ENCODE peak calls at places on chromosomes 16 and 17, in five cellular contexts. A is heart right ventricle, D is body of pancreas, T is right atrium auricular region, J is keratinocyte. Z is an unnamed sample.

GRCh38 chr17:71948703-71949422 is 172.0 kb upstream of the SOX9 start:
- DNase-seq in A (no peak), D (no peak), T (no peak), J (no peak), Z (no peak)

GRCh38 chr17:61452301-61453290 is at the start of gene TBX4:
- DNase-seq in A (no peak), D (no peak), T (peak), J (no peak), Z (no peak)

GRCh38 chr17:43366809-43367587 is 31.8 kb upstream of the ARL4D start:
- DNase-seq in A (no peak), D (no peak), T (no peak), J (no peak), Z (no peak)

GRCh38 chr16:81514041-81514559 is 69.5 kb downstream of the CMIP start:
- DNase-seq in A (no peak), D (no peak), T (no peak), J (no peak), Z (no peak)

GRCh38 chr17:63406689-63407330 is 39.3 kb downstream of the CYB561 start:
- DNase-seq in A (no peak), D (peak), T (peak), J (peak), Z (peak)

GRCh38 chr17:67496286-67496685 is 119.2 kb downstream of the PITPNC1 start:
- DNase-seq in A (no peak), D (no peak), T (no peak), J (no peak), Z (no peak)

GRCh38 chr16:49858200-49859129 is 2.6 kb upstream of the ZNF423 start:
- DNase-seq in A (peak), D (peak), T (no peak), J (no peak), Z (peak)

GRCh38 chr17:39261286-39261685 is 35.5 kb upstream of the STAC2 start:
- DNase-seq in A (no peak), D (no peak), T (peak), J (no peak), Z (no peak)

GRCh38 chr16:82506734-82507133 is 120.0 kb upstream of the CDH13 start:
- DNase-seq in A (no peak), D (no peak), T (no peak), J (no peak), Z (no peak)

GRCh38 chr16:5604770-5605169 is 507.2 kb upstream of the EEF2KMT start:
- DNase-seq in A (no peak), D (no peak), T (no peak), J (no peak), Z (peak)

GRCh38 chr17:80227156-80227555 is 6.9 kb downstream of the SLC26A11 start:
- DNase-seq in A (no peak), D (no peak), T (no peak), J (no peak), Z (no peak)

GRCh38 chr16:1413684-1414531 is 596 bp downstream of the UNKL start:
- DNase-seq in A (peak), D (peak), T (no peak), J (no peak), Z (peak)

GRCh38 chr16:11309895-11310633 is 28.9 kb upstream of the PRM1 start:
- DNase-seq in A (no peak), D (no peak), T (no peak), J (no peak), Z (no peak)

GRCh38 chr16:66927918-66928649 is 2.7 kb upstream of the RRAD start:
- DNase-seq in A (no peak), D (no peak), T (no peak), J (peak), Z (no peak)

GRCh38 chr16:25950586-25951201 is 258.9 kb downstream of the HS3ST4 start:
- DNase-seq in A (no peak), D (no peak), T (no peak), J (no peak), Z (no peak)

GRCh38 chr16:68429081-68429740 is 19.1 kb downstream of the SMPD3 start:
- DNase-seq in A (no peak), D (no peak), T (no peak), J (no peak), Z (no peak)

GRCh38 chr17:82583720-82584234 is 64.2 kb downstream of the FOXK2 start:
- DNase-seq in A (no peak), D (no peak), T (no peak), J (no peak), Z (no peak)

GRCh38 chr17:68598074-68598473 is 3.1 kb downstream of the FAM20A start:
- DNase-seq in A (no peak), D (no peak), T (no peak), J (no peak), Z (no peak)

GRCh38 chr17:34997355-34997862 is 17.1 kb downstream of the LIG3 start:
- DNase-seq in A (no peak), D (peak), T (no peak), J (no peak), Z (no peak)

GRCh38 chr17:41415833-41416335 is 8.5 kb downstream of the KRT37 start:
- DNase-seq in A (no peak), D (peak), T (no peak), J (no peak), Z (no peak)

GRCh38 chr16:8674413-8675022 is at the start of gene ABAT:
- DNase-seq in A (peak), D (peak), T (peak), J (no peak), Z (peak)

GRCh38 chr16:85350973-85351372 is 238.7 kb upstream of the CIBAR2 start:
- DNase-seq in A (peak), D (peak), T (peak), J (peak), Z (peak)

DNA sequence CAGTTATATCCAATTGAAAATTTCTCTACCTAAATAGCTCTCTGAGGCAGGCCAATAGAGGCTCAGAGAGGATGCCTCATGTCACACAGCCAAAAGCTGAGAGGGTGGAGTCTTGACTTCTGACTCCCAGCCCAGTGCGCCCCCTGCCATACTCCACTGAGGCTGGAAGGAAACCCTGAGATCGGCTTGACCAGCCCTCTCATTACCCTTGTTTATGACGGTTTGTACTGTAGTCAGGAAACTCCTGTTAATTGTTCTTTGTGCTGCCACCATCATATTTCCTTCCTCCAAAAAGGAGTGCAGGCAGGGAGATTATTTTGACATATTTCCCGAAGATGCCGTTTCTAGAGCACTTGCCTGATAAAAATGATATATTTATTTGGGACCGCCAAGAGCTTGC is 107.9 kb downstream of the AIPL1 start:
- DNase-seq in A (peak), D (no peak), T (no peak), J (no peak), Z (no peak)
- TF ChIP-seq CTCF in A (peak), D (no peak), T (no peak), J (no peak), Z (no peak)

GRCh38 chr16:55622930-55623561 is 32.7 kb upstream of the SLC6A2 start:
- DNase-seq in A (no peak), D (peak), T (no peak), J (no peak), Z (peak)
- TF ChIP-seq CTCF in A (peak), D (no peak), T (no peak), J (peak), Z (peak)

GRCh38 chr17:8991514-8992285 is 26.2 kb upstream of the PIK3R5 start:
- DNase-seq in A (peak), D (peak), T (peak), J (no peak), Z (peak)

GRCh38 chr17:8985054-8985701 is 19.7 kb upstream of the PIK3R5 start:
- DNase-seq in A (no peak), D (no peak), T (no peak), J (no peak), Z (no peak)

GRCh38 chr17:8988263-8988662 is 22.8 kb upstream of the PIK3R5 start:
- DNase-seq in A (no peak), D (no peak), T (no peak), J (no peak), Z (no peak)

GRCh38 chr17:8981443-8981842 is 15.9 kb upstream of the PIK3R5 start:
- DNase-seq in A (no peak), D (no peak), T (no peak), J (no peak), Z (no peak)

DNA sequence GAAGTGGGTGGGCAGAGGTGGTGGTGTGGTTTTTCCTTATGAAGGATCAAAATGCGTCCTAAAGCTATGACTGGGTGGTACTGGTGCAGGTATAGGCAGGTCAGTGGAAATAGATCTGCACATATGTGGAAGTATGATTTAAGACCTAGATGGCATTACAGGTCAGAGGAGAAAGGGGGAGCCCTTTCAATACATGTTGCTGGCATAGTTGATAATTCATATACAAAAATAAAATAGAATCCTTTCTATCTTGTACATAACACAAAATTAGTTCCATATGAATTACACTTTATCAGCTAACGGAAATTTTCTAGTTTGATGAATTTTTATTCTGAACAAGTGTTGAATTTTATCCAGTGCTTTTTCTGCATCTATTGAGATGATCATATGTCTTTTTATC is 20.8 kb upstream of the PIK3R5 start:
- DNase-seq in A (no peak), D (no peak), T (no peak), J (no peak), Z (no peak)
- TF ChIP-seq CTCF in A (no peak), D (peak), T (no peak), J (no peak), Z (peak)

GRCh38 chr17:27407916-27408846 is 48.1 kb upstream of the KSR1 start:
- DNase-seq in A (no peak), D (no peak), T (no peak), J (peak), Z (no peak)
- TF ChIP-seq CTCF in A (no peak), D (no peak), T (no peak), J (no peak), Z (no peak)

GRCh38 chr17:7501729-7502128 is 17.6 kb downstream of the POLR2A start:
- DNase-seq in A (no peak), D (no peak), T (no peak), J (no peak), Z (no peak)
- TF ChIP-seq CTCF in A (no peak), D (no peak), T (no peak), J (no peak), Z (no peak)

GRCh38 chr17:5789443-5789842 is 205.1 kb upstream of the NLRP1 start:
- DNase-seq in A (no peak), D (no peak), T (no peak), J (no peak), Z (no peak)

GRCh38 chr17:5793899-5794298 is 209.6 kb upstream of the NLRP1 start:
- DNase-seq in A (no peak), D (no peak), T (no peak), J (no peak), Z (no peak)

GRCh38 chr17:5794881-5795486 is 210.7 kb upstream of the NLRP1 start:
- DNase-seq in A (no peak), D (no peak), T (no peak), J (no peak), Z (no peak)

GRCh38 chr17:5797447-5797846 is 213.1 kb upstream of the NLRP1 start:
- DNase-seq in A (no peak), D (no peak), T (no peak), J (no peak), Z (no peak)

GRCh38 chr17:5793157-5793556 is 208.8 kb upstream of the NLRP1 start:
- DNase-seq in A (no peak), D (no peak), T (no peak), J (no peak), Z (no peak)
- TF ChIP-seq CTCF in A (no peak), D (no peak), T (no peak), J (peak), Z (peak)

GRCh38 chr17:17042851-17043667 is 802 bp downstream of the MPRIP start:
- DNase-seq in A (no peak), D (peak), T (no peak), J (no peak), Z (no peak)

GRCh38 chr17:17041018-17041521 is 1.2 kb upstream of the MPRIP start:
- DNase-seq in A (no peak), D (peak), T (no peak), J (no peak), Z (no peak)

GRCh38 chr17:17042381-17042736 is at the start of gene MPRIP:
- DNase-seq in A (no peak), D (no peak), T (no peak), J (no peak), Z (no peak)

GRCh38 chr17:17039911-17040310 is 2.3 kb upstream of the MPRIP start:
- DNase-seq in A (no peak), D (no peak), T (no peak), J (no peak), Z (no peak)

DNA sequence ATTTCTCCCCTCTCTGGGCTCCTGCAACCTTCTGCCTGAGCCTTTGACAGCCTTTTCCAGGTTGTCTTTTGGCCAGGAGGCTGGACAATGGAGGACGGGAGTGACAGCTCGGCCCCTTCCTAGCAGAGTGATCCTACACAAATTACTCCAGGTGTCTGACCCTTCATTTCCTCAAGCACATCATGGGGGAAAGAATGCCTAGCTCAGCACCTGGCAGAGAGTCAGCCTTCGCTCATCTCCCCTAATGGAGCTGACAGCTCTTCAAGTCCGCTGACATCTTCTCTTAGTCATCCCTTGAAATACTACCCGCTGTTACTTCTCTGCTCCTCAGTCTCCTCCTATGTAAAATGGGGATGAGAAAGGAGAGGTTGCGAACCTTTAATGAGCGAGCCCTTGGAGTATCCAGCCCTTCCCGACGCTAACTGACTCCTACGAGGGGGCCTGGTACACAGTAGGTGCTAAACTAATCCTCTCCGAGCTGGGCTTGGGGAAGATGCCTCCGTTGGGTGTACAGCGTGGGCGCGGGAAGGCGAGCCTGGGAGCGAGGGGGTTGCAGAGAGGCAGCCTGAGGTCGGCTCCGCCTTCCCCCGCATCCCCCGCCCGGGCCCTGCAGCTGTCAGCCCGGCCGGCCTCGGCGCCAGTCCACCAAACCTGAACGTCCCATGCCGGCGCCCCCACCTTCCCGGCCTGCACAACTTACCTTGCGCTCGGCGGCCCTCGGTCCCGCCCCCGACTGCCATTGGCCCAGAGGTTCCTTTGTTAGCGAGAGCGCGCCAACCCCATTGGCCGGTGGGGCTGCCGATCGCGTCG is 481 bp upstream of the MPRIP start:
- DNase-seq in A (peak), D (peak), T (peak), J (peak), Z (peak)
- TF ChIP-seq CTCF in A (no peak), D (no peak), T (no peak), J (no peak), Z (no peak)

DNA sequence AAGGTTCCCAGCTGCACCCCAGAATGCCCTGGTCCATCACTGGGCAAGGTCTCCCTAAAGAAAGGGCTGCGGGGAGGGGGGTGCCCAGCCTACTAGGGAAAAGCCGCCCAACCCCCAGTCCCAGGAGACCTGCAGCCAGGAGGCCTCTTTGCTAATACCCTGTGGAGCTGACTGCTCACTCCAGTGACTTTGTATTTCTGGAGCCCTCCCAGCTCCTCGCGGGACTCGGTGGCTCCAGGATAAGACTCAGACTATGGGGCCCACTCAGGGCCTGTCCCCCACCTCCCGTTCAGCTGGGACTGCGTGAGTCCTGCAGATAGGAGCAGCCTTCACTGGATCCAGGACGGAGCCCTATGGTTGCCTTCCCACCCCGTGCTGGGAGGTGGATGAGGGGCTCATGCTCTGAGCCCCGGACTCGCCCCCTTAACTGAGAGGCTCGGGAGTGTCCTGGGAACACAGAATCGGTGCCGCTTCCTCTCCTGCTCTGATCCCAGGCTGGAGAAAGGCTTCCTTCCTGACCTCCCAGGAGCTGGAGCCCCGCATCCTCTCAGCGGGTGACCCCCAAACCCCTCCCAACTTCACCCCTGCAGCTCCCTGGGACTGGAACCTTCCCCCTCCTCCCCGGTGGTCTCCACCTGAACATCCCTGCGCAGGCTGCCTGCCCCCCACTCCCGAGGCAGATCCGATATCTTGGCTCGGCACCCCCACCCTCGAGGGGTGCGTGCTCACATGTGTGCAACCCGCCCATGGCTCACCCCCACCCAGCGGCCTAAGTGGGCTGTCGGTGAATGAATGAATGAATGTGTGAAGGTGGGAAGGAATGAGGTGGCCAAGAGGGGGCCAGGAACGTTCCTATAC is 40.0 kb downstream of the SLC7A5 start:
- DNase-seq in A (no peak), D (no peak), T (no peak), J (no peak), Z (no peak)
- TF ChIP-seq CTCF in A (no peak), D (no peak), T (no peak), J (no peak), Z (no peak)